ENCODE peak calls at places on chromosome 1, in four cellular contexts. C is right lobe of liver, V is esophagus squamous epithelium, Y is uterus. T is an unnamed sample.

GRCh38 chr1:164801246-164801731 is 242.3 kb downstream of the PBX1 start:
- DNase-seq in C (no peak), V (no peak), Y (no peak), T (no peak)

GRCh38 chr1:70866522-70867256 is 180.9 kb downstream of the PTGER3 start:
- DNase-seq in Y (no peak), V (no peak), C (no peak), T (no peak)

GRCh38 chr1:159532922-159533321 is 2.9 kb downstream of the OR10J5 start:
- DNase-seq in C (no peak), V (no peak), Y (no peak), T (no peak)

GRCh38 chr1:201468501-201468843 is 516 bp downstream of the PHLDA3 start:
- DNase-seq in V (no peak), C (no peak), Y (no peak), T (no peak)

GRCh38 chr1:185499986-185500626 is 183.1 kb upstream of the IVNS1ABP start:
- DNase-seq in C (no peak), V (no peak), Y (no peak), T (no peak)

GRCh38 chr1:31723828-31724359 is 20.1 kb upstream of the COL16A1 start:
- DNase-seq in V (no peak), Y (peak), C (peak), T (no peak)

GRCh38 chr1:223712856-223713494 is 636 bp downstream of the CAPN2 start:
- DNase-seq in V (no peak), C (peak), Y (peak), T (peak)

GRCh38 chr1:161989108-161989507 is 34.6 kb downstream of the OLFML2B start:
- DNase-seq in C (no peak), Y (no peak), V (no peak), T (no peak)

GRCh38 chr1:26126321-26127084 is 14.9 kb downstream of the PDIK1L start:
- DNase-seq in Y (no peak), V (no peak), C (no peak), T (no peak)

GRCh38 chr1:172671591-172671990 is 12.7 kb downstream of the FASLG start:
- DNase-seq in C (no peak), Y (no peak), V (no peak), T (no peak)

GRCh38 chr1:205374205-205375078 is 17.7 kb upstream of the KLHDC8A start:
- DNase-seq in Y (no peak), V (no peak), C (no peak), T (no peak)

GRCh38 chr1:245875581-245876263 is 631.4 kb downstream of the SMYD3 start:
- DNase-seq in C (no peak), Y (no peak), V (no peak), T (no peak)

GRCh38 chr1:44674113-44675000 is at the start of the genes ARMH1 and TMEM53:
- DNase-seq in V (peak), C (peak), Y (peak), T (peak)
- TF ChIP-seq POLR2A in V (peak), C (peak), Y (peak), T (no peak)

GRCh38 chr1:46372440-46372839 is 21.7 kb upstream of the FAAH start:
- DNase-seq in Y (no peak), C (no peak), V (no peak), T (no peak)

GRCh38 chr1:46368781-46369180 is 25.3 kb upstream of the FAAH start:
- DNase-seq in V (no peak), C (no peak), Y (no peak), T (no peak)

GRCh38 chr1:46369542-46370213 is 24.4 kb upstream of the FAAH start:
- DNase-seq in Y (no peak), V (no peak), C (no peak), T (no peak)

GRCh38 chr1:46367072-46367471 is 26.5 kb downstream of the NSUN4 start:
- DNase-seq in C (no peak), V (no peak), Y (no peak), T (no peak)

DNA sequence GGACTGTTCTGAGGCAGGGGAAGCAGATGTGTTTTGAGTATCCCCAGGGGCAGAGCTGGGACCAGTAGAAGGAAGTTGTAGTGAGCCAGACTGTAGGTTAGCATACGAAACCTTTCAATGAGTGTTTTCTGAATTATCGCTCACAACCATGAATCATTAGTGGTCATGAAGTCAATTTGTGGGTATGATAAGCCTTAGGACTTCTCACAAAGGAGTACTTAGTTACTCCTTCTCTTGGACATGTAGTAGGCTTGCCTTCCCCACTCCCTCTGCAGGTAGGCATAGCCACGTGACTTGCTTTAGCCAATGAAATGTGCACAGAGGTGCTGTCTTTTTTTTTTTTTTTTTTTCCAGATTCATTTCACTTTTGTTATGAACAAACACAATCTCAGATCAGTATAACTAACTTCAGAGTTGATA is 23.9 kb upstream of the FAAH start:
- DNase-seq in C (no peak), V (no peak), Y (no peak), T (no peak)
- TF ChIP-seq POLR2A in C (no peak), V (no peak), Y (no peak), T (no peak)

GRCh38 chr1:23575226-23575810 is 16.0 kb upstream of the ID3 start:
- DNase-seq in Y (no peak), V (no peak), C (no peak), T (no peak)

GRCh38 chr1:23576338-23577055 is 17.2 kb upstream of the ID3 start:
- DNase-seq in V (no peak), C (no peak), Y (no peak), T (no peak)

GRCh38 chr1:23578311-23578996 is 19.2 kb upstream of the ID3 start:
- DNase-seq in V (no peak), Y (no peak), C (no peak), T (no peak)

GRCh38 chr1:23578997-23579363 is 19.7 kb upstream of the ID3 start:
- DNase-seq in Y (no peak), C (no peak), V (no peak), T (no peak)

DNA sequence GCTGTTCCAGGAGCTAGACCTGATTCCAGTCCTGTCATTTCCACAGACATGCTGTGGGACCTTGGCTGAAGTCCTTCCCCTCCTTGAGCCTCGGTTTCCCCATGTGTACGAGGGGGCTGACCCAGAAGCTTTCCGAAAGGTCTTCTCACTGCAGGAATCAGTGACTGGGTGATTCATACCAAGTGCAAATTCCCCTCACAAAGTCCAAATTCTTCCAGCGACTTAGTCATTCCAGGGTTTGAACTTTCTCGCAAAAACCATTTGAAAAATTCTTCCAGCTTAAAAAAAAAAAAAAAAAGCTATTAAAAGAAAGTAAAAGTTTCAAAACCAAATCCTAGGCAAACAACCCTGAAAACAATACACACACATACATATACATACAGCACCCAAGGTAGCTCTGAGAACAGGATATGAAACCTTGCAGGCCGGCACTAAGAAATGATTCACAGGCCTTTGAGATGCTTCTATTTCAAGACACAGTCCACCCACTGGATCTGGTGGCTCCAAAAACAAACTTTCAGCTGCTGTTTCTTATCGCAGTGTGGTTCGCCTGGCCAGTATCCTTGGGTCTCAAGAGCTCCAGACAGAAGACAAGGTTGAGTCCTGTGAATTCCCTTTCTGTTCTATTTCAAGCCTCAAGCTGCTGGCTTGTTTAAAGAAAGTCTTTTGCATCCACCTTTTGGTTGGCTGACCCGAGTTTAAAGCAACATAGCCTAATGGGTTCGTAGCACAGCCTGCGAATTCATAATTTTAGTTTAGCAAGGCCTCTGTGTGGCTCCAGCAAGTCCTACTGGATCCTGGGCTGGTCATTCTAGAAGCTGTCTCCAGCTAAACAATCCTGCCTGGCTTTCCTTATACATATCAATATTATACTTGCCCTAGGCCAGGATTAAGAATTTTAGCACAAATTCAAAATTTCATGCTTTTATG is 18.0 kb upstream of the ID3 start:
- DNase-seq in C (no peak), V (no peak), Y (peak), T (peak)
- TF ChIP-seq POLR2A in C (peak), V (no peak), Y (no peak), T (no peak)

GRCh38 chr1:2253797-2254480 is 25.8 kb downstream of the SKI start:
- DNase-seq in V (no peak), Y (no peak), C (no peak), T (no peak)
- TF ChIP-seq POLR2A in V (no peak), Y (no peak), C (no peak), T (no peak)

GRCh38 chr1:23196627-23197328 is 20.5 kb downstream of the HTR1D start:
- DNase-seq in Y (no peak), V (no peak), C (no peak), T (no peak)
- TF ChIP-seq POLR2A in Y (no peak), V (no peak), C (no peak), T (no peak)

GRCh38 chr1:206771353-206771722 is 765 bp downstream of the IL19 start:
- DNase-seq in V (no peak), Y (no peak), C (no peak), T (no peak)

GRCh38 chr1:206769331-206769731 is 1.2 kb upstream of the IL19 start:
- DNase-seq in Y (no peak), V (no peak), C (no peak), T (no peak)

GRCh38 chr1:206770531-206771352 is at the start of gene IL19:
- DNase-seq in C (no peak), Y (no peak), V (no peak), T (peak)

GRCh38 chr1:206774096-206774495 is 1.8 kb upstream of the IL10 start:
- DNase-seq in C (no peak), V (no peak), Y (no peak), T (no peak)

GRCh38 chr1:206772228-206773002 is at the start of gene IL10:
- DNase-seq in V (no peak), Y (no peak), C (no peak), T (peak)
- TF ChIP-seq POLR2A in V (peak), Y (no peak), C (no peak), T (no peak)

GRCh38 chr1:151327223-151327902 is at the start of gene PI4KB:
- DNase-seq in V (peak), Y (peak), C (peak), T (peak)
- TF ChIP-seq POLR2A in V (peak), Y (peak), C (peak), T (peak)

GRCh38 chr1:160834945-160835565 is 27.6 kb downstream of the CD244 start:
- DNase-seq in C (no peak), Y (no peak), V (no peak), T (no peak)

GRCh38 chr1:160836561-160836960 is 26.1 kb downstream of the CD244 start:
- DNase-seq in C (no peak), V (no peak), Y (no peak), T (no peak)

GRCh38 chr1:160838876-160839275 is 23.8 kb downstream of the CD244 start:
- DNase-seq in C (no peak), Y (no peak), V (no peak), T (no peak)

GRCh38 chr1:160836981-160837557 is 25.6 kb downstream of the CD244 start:
- DNase-seq in C (no peak), Y (no peak), V (no peak), T (no peak)

GRCh38 chr1:160837558-160838205 is 25.0 kb downstream of the CD244 start:
- DNase-seq in V (peak), Y (no peak), C (peak), T (no peak)
- TF ChIP-seq POLR2A in V (no peak), Y (no peak), C (no peak), T (no peak)

GRCh38 chr1:4046836-4047461 is 146.9 kb upstream of the C1orf174 start:
- DNase-seq in V (no peak), C (no peak), Y (no peak), T (no peak)
- TF ChIP-seq POLR2A in V (no peak), C (no peak), Y (no peak), T (no peak)

GRCh38 chr1:156244712-156245111 is 2.7 kb downstream of the BGLAP start:
- DNase-seq in V (no peak), C (no peak), Y (no peak), T (no peak)

GRCh38 chr1:156244126-156244525 is 2.1 kb downstream of the BGLAP start:
- DNase-seq in V (no peak), C (no peak), Y (no peak), T (no peak)

GRCh38 chr1:156242738-156243137 is 754 bp downstream of the BGLAP start:
- DNase-seq in C (no peak), V (no peak), Y (no peak), T (no peak)

GRCh38 chr1:156241311-156241811 is 623 bp upstream of the BGLAP start:
- DNase-seq in C (no peak), Y (no peak), V (no peak), T (no peak)

DNA sequence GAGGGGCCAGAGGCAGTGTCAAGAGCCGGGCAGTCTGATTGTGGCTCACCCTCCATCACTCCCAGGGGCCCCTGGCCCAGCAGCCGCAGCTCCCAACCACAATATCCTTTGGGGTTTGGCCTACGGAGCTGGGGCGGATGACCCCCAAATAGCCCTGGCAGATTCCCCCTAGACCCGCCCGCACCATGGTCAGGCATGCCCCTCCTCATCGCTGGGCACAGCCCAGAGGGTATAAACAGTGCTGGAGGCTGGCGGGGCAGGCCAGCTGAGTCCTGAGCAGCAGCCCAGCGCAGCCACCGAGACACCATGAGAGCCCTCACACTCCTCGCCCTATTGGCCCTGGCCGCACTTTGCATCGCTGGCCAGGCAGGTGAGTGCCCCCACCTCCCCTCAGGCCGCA is at the start of gene BGLAP:
- DNase-seq in Y (no peak), V (no peak), C (no peak), T (no peak)
- TF ChIP-seq POLR2A in Y (no peak), V (no peak), C (no peak), T (no peak)